ENCODE peak calls at places on chromosomes 12 and 14, in ten cellular contexts. Q is IMR-90, T is uterus, S is adrenal gland, W is body of pancreas, F is sigmoid colon, E is heart left ventricle, G is testis, U is stomach, A is HCT116. R is an unnamed sample.

GRCh38 chr12:23055004-23055403 is 430.0 kb downstream of the ETNK1 start:
- DNase-seq in Q (peak; percentile 7), T (no peak), S (no peak), W (peak; percentile 20), F (no peak), E (no peak), G (peak; percentile 19), U (no peak), A (peak; percentile 8), R (no peak)

GRCh38 chr12:1829306-1829900 is 9.0 kb downstream of the LRTM2 start:
- DNase-seq in Q (no peak), T (no peak), S (no peak), W (no peak), F (peak; percentile 40), E (peak; percentile 10), G (no peak), U (no peak), A (no peak), R (no peak)

GRCh38 chr12:19095869-19096480 is 33.6 kb upstream of the PLEKHA5 start:
- DNase-seq in Q (peak; percentile 17), T (no peak), S (no peak), W (no peak), F (no peak), E (no peak), G (no peak), U (no peak), A (no peak), R (no peak)

GRCh38 chr12:122500685-122501488 is at the start of gene ZCCHC8:
- DNase-seq in Q (peak; percentile 98), T (peak; percentile 97), S (peak; percentile 98), W (peak; percentile 98), F (peak; percentile 98), E (peak; percentile 98), G (peak; percentile 99), U (peak; percentile 97), A (peak; percentile 96), R (peak; percentile 99)

GRCh38 chr14:33946679-33947078 is 4.2 kb downstream of the EGLN3 start:
- DNase-seq in Q (no peak), T (no peak), S (no peak), W (no peak), F (no peak), E (no peak), G (no peak), U (no peak), A (no peak), R (no peak)

GRCh38 chr12:77888611-77889010 is 57.9 kb downstream of the NAV3 start:
- DNase-seq in Q (peak; percentile 75), T (no peak), S (no peak), W (no peak), F (no peak), E (no peak), G (no peak), U (no peak), A (peak; percentile 67), R (no peak)

GRCh38 chr12:51371295-51371953 is 19.8 kb downstream of the GALNT6 start:
- DNase-seq in Q (peak; percentile 97), T (peak; percentile 75), S (peak; percentile 92), W (peak; percentile 70), F (peak; percentile 73), E (peak; percentile 58), G (peak; percentile 59), U (peak; percentile 62), A (peak; percentile 71), R (peak; percentile 42)

GRCh38 chr14:92538412-92539017 is 24.9 kb downstream of the RIN3 start:
- DNase-seq in Q (no peak), T (no peak), S (no peak), W (no peak), F (peak; percentile 21), E (no peak), G (no peak), U (no peak), A (no peak), R (no peak)

GRCh38 chr14:99348816-99349609 is 77.0 kb upstream of the BCL11B start:
- DNase-seq in Q (no peak), T (no peak), S (no peak), W (peak; percentile 84), F (peak; percentile 12), E (no peak), G (no peak), U (no peak), A (no peak), R (no peak)

GRCh38 chr12:90959538-90960139 is 4.7 kb upstream of the CCER1 start:
- DNase-seq in Q (peak; percentile 58), T (peak; percentile 43), S (peak; percentile 23), W (peak; percentile 30), F (no peak), E (no peak), G (peak; percentile 52), U (no peak), A (peak; percentile 39), R (no peak)

GRCh38 chr14:52413729-52414453 is 99.8 kb downstream of the PTGER2 start:
- DNase-seq in Q (peak; percentile 65), T (no peak), S (no peak), W (no peak), F (no peak), E (no peak), G (no peak), U (no peak), A (no peak), R (no peak)

GRCh38 chr12:96434107-96434506 is 33.9 kb upstream of the CDK17 start:
- DNase-seq in Q (peak; percentile 100), T (no peak), S (no peak), W (peak; percentile 8), F (no peak), E (no peak), G (peak; percentile 21), U (no peak), A (no peak), R (no peak)

GRCh38 chr14:31336646-31337045 is 83.7 kb downstream of the HEATR5A start:
- DNase-seq in Q (peak; percentile 71), T (no peak), S (no peak), W (no peak), F (no peak), E (no peak), G (no peak), U (no peak), A (no peak), R (no peak)

DNA sequence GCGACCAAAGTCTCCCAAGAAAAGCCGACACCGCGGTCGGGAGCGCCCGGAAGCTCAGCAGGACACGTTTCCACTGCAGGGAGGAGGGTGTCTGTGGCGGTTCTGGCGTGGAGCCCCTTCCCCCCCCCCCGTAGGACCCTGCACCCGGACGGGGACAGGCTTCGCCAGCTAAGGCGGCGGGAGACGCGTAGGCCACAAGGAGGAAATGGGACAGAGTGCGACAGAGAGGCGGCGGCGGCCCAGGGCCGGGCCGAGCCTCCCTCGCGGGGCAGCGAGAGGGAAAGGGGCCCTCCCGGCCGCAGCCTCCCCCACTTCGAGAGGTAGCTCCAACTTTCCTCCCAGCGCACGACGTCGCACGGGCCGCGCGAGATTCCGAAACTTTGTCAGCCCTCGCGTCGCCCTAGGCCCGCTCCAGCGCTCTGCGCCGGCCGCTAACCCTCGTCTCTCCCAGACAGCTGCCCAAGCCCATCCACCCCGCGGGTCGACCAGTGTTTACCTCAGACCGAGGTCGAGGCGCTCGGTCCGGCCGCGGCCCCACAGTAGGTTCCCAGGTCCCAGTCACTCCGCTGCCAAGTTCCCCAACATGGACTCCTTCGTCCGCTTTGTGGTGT is 412 bp downstream of the SCAF11 start:
- DNase-seq in Q (peak; percentile 47), T (peak; percentile 60), S (peak; percentile 77), W (peak; percentile 73), F (peak; percentile 86), E (peak; percentile 80), G (peak; percentile 75), U (peak; percentile 51), A (peak; percentile 19), R (peak; percentile 61)
- TF ChIP-seq POLR2A in Q (no peak), T (no peak), S (no peak), W (no peak), F (no peak), E (peak; percentile 8), G (no peak), U (no peak), A (no peak), R (no peak)

DNA sequence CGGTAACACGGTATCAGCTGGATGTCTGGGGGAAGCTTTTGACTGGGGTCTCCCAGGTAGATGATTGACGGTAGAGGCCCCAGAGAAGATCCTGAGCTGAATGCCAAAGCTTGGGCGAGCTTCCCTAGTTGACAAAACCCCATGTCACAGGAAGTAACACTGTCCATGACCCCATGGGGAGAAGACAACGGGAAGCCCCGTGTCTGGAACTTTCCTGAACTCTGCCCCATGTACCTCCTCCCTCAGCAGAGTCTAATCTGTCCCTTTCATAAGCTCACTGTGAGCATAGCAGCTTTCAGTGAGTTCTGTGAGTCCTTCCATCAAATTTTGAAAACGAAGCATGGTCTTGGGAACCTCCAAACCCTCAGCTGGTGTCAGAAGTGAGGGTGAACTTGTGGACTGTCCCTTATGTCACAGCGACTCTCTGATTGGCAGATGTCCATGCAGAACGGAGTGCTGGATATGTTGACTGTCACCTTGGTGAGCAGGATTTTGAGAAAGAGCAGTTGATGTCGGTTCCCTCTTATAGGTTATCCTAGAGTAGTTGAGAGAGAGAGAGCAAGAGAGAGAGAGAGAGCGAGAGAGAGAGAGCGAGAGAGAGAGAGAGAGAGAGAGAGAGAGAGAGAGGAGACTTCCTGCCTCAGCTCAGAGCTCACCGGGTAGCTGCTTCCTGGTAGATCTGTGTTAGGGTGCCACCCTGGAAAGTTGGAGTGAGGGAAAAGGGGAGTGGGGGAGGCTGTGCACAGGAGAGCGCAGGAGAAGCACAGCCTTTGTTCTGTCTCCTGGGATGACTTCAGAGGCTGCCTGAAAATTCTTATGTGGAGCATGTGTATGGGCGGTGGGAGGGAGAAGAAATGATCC is 29.9 kb upstream of the BEGAIN start:
- DNase-seq in Q (no peak), T (peak; percentile 2), S (peak; percentile 16), W (no peak), F (peak; percentile 29), E (no peak), G (no peak), U (no peak), A (no peak), R (peak; percentile 50)
- TF ChIP-seq CTCF in Q (no peak), T (no peak), S (peak; percentile 24), W (peak; percentile 14), F (no peak), E (no peak), G (no peak), U (no peak), A (no peak), R (no peak)

DNA sequence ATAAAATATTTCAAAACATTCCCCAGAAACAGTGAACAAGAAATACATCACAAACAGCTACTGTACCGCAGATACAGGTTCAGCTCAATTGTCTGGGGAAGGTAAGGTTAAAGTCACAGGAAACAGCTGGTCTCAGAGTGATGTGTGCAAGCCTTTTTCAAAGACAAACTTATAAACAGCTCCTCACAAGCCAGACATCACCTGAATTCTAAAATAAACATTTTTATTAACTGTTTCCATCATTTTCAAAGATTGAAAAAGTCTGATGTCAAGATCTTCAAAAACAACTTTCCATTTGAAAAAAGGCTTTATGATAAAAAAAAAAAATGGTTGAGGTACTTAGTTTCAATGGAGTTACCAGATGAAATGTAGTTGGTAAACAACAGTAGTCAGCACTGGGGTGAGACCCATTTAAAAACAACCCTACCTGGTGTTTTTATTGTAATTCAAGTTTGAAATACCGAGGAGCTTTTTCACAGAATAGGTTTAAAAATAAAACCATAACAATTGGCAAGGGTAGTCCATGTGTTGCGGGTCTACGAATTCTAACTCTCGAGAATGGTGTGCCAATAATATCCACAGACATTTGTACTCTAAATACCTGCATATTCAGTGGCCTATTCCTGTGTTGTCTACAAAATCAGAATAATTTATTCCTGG is 3.9 kb downstream of the BTG1 start:
- DNase-seq in Q (no peak), T (no peak), S (no peak), W (no peak), F (no peak), E (no peak), G (no peak), U (no peak), A (no peak), R (no peak)
- TF ChIP-seq POLR2A in Q (no peak), T (no peak), S (no peak), W (no peak), F (no peak), E (no peak), G (no peak), U (no peak), A (no peak), R (no peak)

GRCh38 chr14:106694638-106695393 is 1168.4 kb downstream of the TMEM121 start:
- DNase-seq in Q (no peak), T (no peak), S (peak; percentile 11), W (peak; percentile 7), F (no peak), E (no peak), G (peak; percentile 70), U (no peak), A (no peak), R (no peak)
- TF ChIP-seq CTCF in Q (no peak), T (no peak), S (no peak), W (no peak), F (no peak), E (no peak), G (peak; percentile 27), U (no peak), A (no peak), R (no peak)

R was measured in lower leg skin.